ENCODE peak calls at places on chromosomes 3 and 15, in four cellular contexts. S is fibroblast of the aortic adventitia, K is renal cortical epithelial cell, X is stomach. M is an unnamed sample.

GRCh38 chr3:139764936-139765335 is 87.2 kb upstream of the NMNAT3 start:
- DNase-seq in X (no peak), S (peak; percentile 83), K (peak; percentile 99), M (no peak)

GRCh38 chr3:171654809-171655208 is 155.5 kb downstream of the PLD1 start:
- DNase-seq in S (peak; percentile 92), X (no peak), K (peak; percentile 15), M (no peak)

GRCh38 chr3:176780766-176781165 is 416.5 kb downstream of the TBL1XR1 start:
- DNase-seq in S (no peak), K (no peak), X (no peak), M (no peak)

GRCh38 chr3:87260270-87260669 is 16.1 kb downstream of the POU1F1 start:
- DNase-seq in X (peak; percentile 38), K (peak; percentile 49), S (peak; percentile 73), M (peak; percentile 4)

GRCh38 chr3:16515885-16516420 is 2.5 kb upstream of the RFTN1 start:
- DNase-seq in K (no peak), S (no peak), X (no peak), M (no peak)

GRCh38 chr3:172646439-172647015 is 64.3 kb downstream of the NCEH1 start:
- DNase-seq in S (peak; percentile 89), X (no peak), K (peak; percentile 67), M (no peak)

GRCh38 chr3:125220681-125221429 is 8.3 kb upstream of the SLC12A8 start:
- DNase-seq in X (no peak), K (no peak), S (peak; percentile 36), M (no peak)

GRCh38 chr15:84685304-84685703 is 27.3 kb upstream of the NMB start:
- DNase-seq in K (peak; percentile 56), S (peak; percentile 89), X (no peak), M (no peak)

GRCh38 chr3:77906102-77906709 is 866.3 kb downstream of the ROBO2 start:
- DNase-seq in X (no peak), K (peak; percentile 86), S (no peak), M (no peak)

GRCh38 chr3:112774293-112774926 is 72.3 kb downstream of the CD200R1L start:
- DNase-seq in K (peak; percentile 36), X (no peak), S (peak; percentile 88), M (no peak)

GRCh38 chr3:94544131-94544530 is 481.3 kb downstream of the NSUN3 start:
- DNase-seq in S (no peak), K (no peak), X (no peak), M (no peak)

GRCh38 chr3:182970811-182971418 is 9.4 kb downstream of the DCUN1D1 start:
- DNase-seq in K (no peak), S (no peak), X (no peak), M (no peak)

GRCh38 chr15:98537516-98538060 is 110.8 kb upstream of the IGF1R start:
- DNase-seq in K (no peak), S (no peak), X (no peak), M (no peak)

GRCh38 chr3:39107874-39108308 is 411 bp downstream of the TTC21A start:
- DNase-seq in X (no peak), S (peak; percentile 21), K (no peak), M (peak; percentile 15)

GRCh38 chr3:148309390-148310035 is 388.2 kb upstream of the AGTR1 start:
- DNase-seq in S (peak; percentile 65), X (no peak), K (peak; percentile 15), M (no peak)

GRCh38 chr3:151085227-151085888 is at the start of gene MED12L:
- DNase-seq in X (peak; percentile 78), K (peak; percentile 18), S (peak; percentile 62), M (peak; percentile 5)

GRCh38 chr15:99986297-99987118 is 253.3 kb upstream of the LYSMD4 start:
- DNase-seq in K (no peak), S (no peak), X (no peak), M (no peak)

GRCh38 chr15:35852818-35853624 is 307.1 kb upstream of the DPH6 start:
- DNase-seq in S (no peak), K (no peak), X (no peak), M (no peak)

GRCh38 chr3:22392286-22392685 is 641.3 kb upstream of the ZNF385D start:
- DNase-seq in X (no peak), K (no peak), S (no peak), M (no peak)

M was measured in central memory CD4-positive, alpha-beta T cell.